ENCODE peak calls at places on chromosome 1, in six cellular contexts. S, F, Q, Z, U and V are unnamed samples.

GRCh38 chr1:79929356-79929755 is 922.8 kb upstream of the ADGRL4 start:
- DNase-seq in F (no peak), S (peak; percentile 5), Z (no peak), U (no peak), Q (no peak), V (no peak)

GRCh38 chr1:59512702-59513101 is 215.8 kb downstream of the FGGY start:
- DNase-seq in Z (no peak), Q (no peak), U (no peak), S (no peak), F (no peak), V (no peak)

GRCh38 chr1:74683656-74684055 is 10.1 kb upstream of the ERICH3 start:
- DNase-seq in Q (no peak), U (no peak), S (no peak), F (no peak), Z (no peak), V (no peak)

GRCh38 chr1:167455786-167456446 is 62.4 kb downstream of the CD247 start:
- DNase-seq in Z (peak; percentile 52), U (peak; percentile 56), S (peak; percentile 24), F (no peak), Q (no peak), V (no peak)

GRCh38 chr1:198492872-198493271 is 47.6 kb downstream of the ATP6V1G3 start:
- DNase-seq in F (no peak), Q (peak; percentile 94), Z (no peak), S (peak; percentile 59), U (no peak), V (no peak)

GRCh38 chr1:68197891-68198290 is 34.4 kb downstream of the WLS start:
- DNase-seq in Z (no peak), Q (no peak), F (no peak), S (no peak), U (no peak), V (no peak)

GRCh38 chr1:25562101-25562927 is 18.9 kb downstream of the LDLRAP1 start:
- DNase-seq in U (no peak), Q (no peak), S (no peak), F (no peak), Z (no peak), V (no peak)

GRCh38 chr1:36994863-36995262 is 39.5 kb downstream of the GRIK3 start:
- DNase-seq in S (no peak), F (no peak), Q (no peak), Z (no peak), U (no peak), V (no peak)

GRCh38 chr1:248890549-248891498 is 15.2 kb upstream of the PGBD2 start:
- DNase-seq in S (no peak), U (no peak), Z (no peak), Q (no peak), F (no peak), V (no peak)

GRCh38 chr1:80417651-80418050 is 1383.1 kb upstream of the ADGRL2 start:
- DNase-seq in F (no peak), Q (peak; percentile 69), Z (no peak), S (peak; percentile 16), U (no peak), V (no peak)

GRCh38 chr1:21568006-21568746 is 59.0 kb downstream of the ALPL start:
- DNase-seq in S (peak; percentile 48), Q (no peak), U (no peak), Z (no peak), F (no peak), V (no peak)

GRCh38 chr1:93783876-93784275 is 95.1 kb downstream of the DNTTIP2 start:
- DNase-seq in U (no peak), S (no peak), Q (no peak), Z (no peak), F (no peak), V (no peak)

GRCh38 chr1:243483084-243483845 is 227.4 kb downstream of the SDCCAG8 start:
- DNase-seq in U (peak; percentile 57), Q (no peak), Z (peak; percentile 67), F (no peak), S (no peak), V (no peak)

GRCh38 chr1:28668956-28669719 is 554 bp downstream of the GMEB1 start:
- DNase-seq in Z (peak; percentile 56), Q (no peak), U (peak; percentile 64), S (peak; percentile 42), F (peak; percentile 44), V (no peak)

GRCh38 chr1:162019006-162019405 is 4.7 kb downstream of the OLFML2B start:
- DNase-seq in S (peak; percentile 83), U (no peak), F (no peak), Z (no peak), Q (no peak), V (no peak)

GRCh38 chr1:221712198-221712684 is 29.6 kb downstream of the DUSP10 start:
- DNase-seq in Z (no peak), F (no peak), U (no peak), Q (peak; percentile 50), S (peak; percentile 60), V (no peak)

GRCh38 chr1:174358786-174359453 is 88.8 kb upstream of the GPR52 start:
- DNase-seq in Z (no peak), Q (no peak), S (peak; percentile 8), F (no peak), U (no peak), V (no peak)

GRCh38 chr1:3009021-3009420 is 12.2 kb upstream of the ACTRT2 start:
- DNase-seq in F (no peak), Q (no peak), Z (no peak), S (no peak), U (no peak), V (no peak)

GRCh38 chr1:16241116-16241763 is 4.3 kb upstream of the CPLANE2 start:
- DNase-seq in Z (no peak), Q (no peak), F (no peak), S (no peak), U (no peak), V (no peak)

GRCh38 chr1:113761937-113762336 is 2.7 kb upstream of the PHTF1 start:
- DNase-seq in U (no peak), F (no peak), Z (no peak), Q (no peak), S (no peak), V (no peak)

GRCh38 chr1:91844862-91845528 is 41.0 kb downstream of the TGFBR3 start:
- DNase-seq in S (peak; percentile 97), Q (peak; percentile 99), U (no peak), Z (no peak), F (peak; percentile 87), V (no peak)

GRCh38 chr1:226135059-226135651 is 51.4 kb downstream of the ACBD3 start:
- DNase-seq in Z (no peak), U (no peak), S (peak; percentile 50), Q (no peak), F (no peak), V (no peak)

GRCh38 chr1:40344597-40344996 is 27.5 kb upstream of the COL9A2 start:
- DNase-seq in U (no peak), Q (peak; percentile 4), S (peak; percentile 73), Z (no peak), F (no peak), V (no peak)

GRCh38 chr1:201827321-201828281 is 1.4 kb upstream of the IPO9 start:
- DNase-seq in Q (no peak), S (peak; percentile 28), U (no peak), Z (no peak), F (no peak), V (no peak)

GRCh38 chr1:19974822-19975416 is 4.5 kb downstream of the PLA2G2A start:
- DNase-seq in U (peak; percentile 69), F (no peak), S (peak; percentile 91), Z (peak; percentile 24), Q (peak; percentile 8), V (peak; percentile 45)

GRCh38 chr1:57300186-57300585 is 123.7 kb downstream of the DAB1 start:
- DNase-seq in Z (no peak), U (no peak), F (no peak), S (no peak), Q (no peak), V (no peak)

GRCh38 chr1:41232305-41232704 is 9.8 kb downstream of the SCMH1 start:
- DNase-seq in F (no peak), Q (no peak), Z (no peak), U (no peak), S (peak; percentile 27), V (no peak)

GRCh38 chr1:180994262-180994661 is 28.4 kb downstream of the STX6 start:
- DNase-seq in Z (no peak), Q (no peak), U (no peak), S (no peak), F (no peak), V (no peak)

GRCh38 chr1:160625725-160626498 is 20.9 kb downstream of the SLAMF1 start:
- DNase-seq in U (no peak), F (no peak), Q (no peak), S (peak; percentile 38), Z (no peak), V (no peak)

GRCh38 chr1:54299037-54299436 is 99.1 kb downstream of the MRPL37 start:
- DNase-seq in U (peak; percentile 84), F (peak; percentile 62), Z (no peak), S (no peak), Q (no peak), V (no peak)

GRCh38 chr1:182235952-182236650 is 155.5 kb downstream of the GLUL start:
- DNase-seq in Q (no peak), S (no peak), F (no peak), Z (no peak), U (no peak), V (no peak)

GRCh38 chr1:84888753-84889152 is 4.3 kb downstream of the LPAR3 start:
- DNase-seq in Q (no peak), F (no peak), S (no peak), Z (no peak), U (no peak), V (no peak)

GRCh38 chr1:83006271-83006670 is 992.7 kb downstream of the TTLL7 start:
- DNase-seq in U (no peak), F (no peak), Q (no peak), S (no peak), Z (no peak), V (no peak)

GRCh38 chr1:190277116-190277515 is 200.5 kb downstream of the BRINP3 start:
- DNase-seq in U (peak; percentile 62), Z (no peak), S (no peak), Q (no peak), F (no peak), V (no peak)

GRCh38 chr1:62436039-62436465 is 797 bp upstream of the USP1 start:
- DNase-seq in F (no peak), Q (no peak), S (no peak), U (no peak), Z (peak; percentile 95), V (no peak)

GRCh38 chr1:20787775-20788488 is 825 bp upstream of the HP1BP3 start:
- DNase-seq in Q (no peak), Z (no peak), F (peak; percentile 27), U (peak; percentile 23), S (peak; percentile 64), V (no peak)